ENCODE peak calls at places on chromosomes 5 and 9, in six cellular contexts. C, H, I, K, O and Q are unnamed samples.

GRCh38 chr9:71733176-71733575 is 35.1 kb downstream of the CEMIP2 start:
- DNase-seq in O (no peak), C (no peak), K (peak; percentile 78), I (no peak), H (no peak), Q (no peak)

GRCh38 chr5:19866088-19866446 is 121.9 kb downstream of the CDH18 start:
- DNase-seq in O (no peak), C (no peak), K (no peak), I (no peak), H (no peak), Q (no peak)

GRCh38 chr9:81150016-81150625 is 539.2 kb downstream of the TLE1 start:
- DNase-seq in H (peak; percentile 62), C (peak; percentile 5), I (no peak), K (no peak), O (no peak), Q (no peak)

GRCh38 chr5:15983392-15983791 is 196.2 kb downstream of the MARCHF11 start:
- DNase-seq in C (no peak), I (no peak), O (no peak), K (no peak), H (no peak), Q (no peak)

GRCh38 chr5:72648511-72648910 is 141.3 kb upstream of the ZNF366 start:
- DNase-seq in C (no peak), I (no peak), H (peak; percentile 6), O (no peak), K (peak; percentile 24), Q (no peak)

GRCh38 chr9:128091144-128091543 is 23.1 kb downstream of the SLC25A25 start:
- DNase-seq in K (peak; percentile 94), C (no peak), I (no peak), O (peak; percentile 77), H (no peak), Q (no peak)

GRCh38 chr9:751137-752051 is 90.1 kb upstream of the DMRT1 start:
- DNase-seq in C (peak; percentile 29), K (peak; percentile 72), I (no peak), H (peak; percentile 65), O (no peak), Q (no peak)

GRCh38 chr5:83567741-83568530 is 96.4 kb downstream of the VCAN start:
- DNase-seq in H (peak; percentile 86), I (no peak), K (peak; percentile 97), C (no peak), O (peak; percentile 92), Q (peak; percentile 87)

GRCh38 chr9:16825364-16825763 is 45.1 kb downstream of the BNC2 start:
- DNase-seq in K (peak; percentile 76), C (no peak), H (no peak), I (no peak), O (peak; percentile 33), Q (no peak)

DNA sequence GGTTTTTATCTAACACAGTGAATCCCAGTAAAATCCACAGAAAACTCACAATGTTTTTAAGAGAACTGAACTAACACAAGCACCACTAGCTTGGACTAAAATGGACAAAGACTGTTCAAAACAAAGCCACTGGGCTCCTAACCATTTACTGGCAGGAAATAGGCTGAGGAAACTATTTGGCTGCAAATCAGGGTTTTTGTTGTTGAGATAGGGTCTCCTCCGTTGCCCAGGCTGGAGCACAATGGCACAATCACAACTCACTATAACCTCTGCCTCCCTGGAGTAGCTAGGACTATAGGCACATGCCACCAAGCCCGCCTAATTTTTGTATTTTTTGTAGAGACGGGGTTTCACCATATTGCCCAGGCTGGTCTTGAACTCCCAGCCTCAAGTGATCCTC is 99.7 kb downstream of the THBS4 start:
- DNase-seq in C (no peak), H (no peak), I (no peak), K (no peak), O (no peak), Q (no peak)
- H3K4me3 ChIP-seq in C (no peak overlapping the region), H (no peak overlapping the region), I (no peak overlapping the region), K (no peak overlapping the region), O (no peak overlapping the region), Q (no peak overlapping the region)

GRCh38 chr5:53335115-53335514 is 145.3 kb upstream of the FST start:
- DNase-seq in O (no peak), H (peak; percentile 48), K (peak; percentile 35), I (peak; percentile 36), C (no peak), Q (no peak)
- TF ChIP-seq CTCF in O (peak; percentile 41), H (peak; percentile 47), K (peak; percentile 45), I (peak; percentile 51), C (no peak), Q (peak; percentile 24)

GRCh38 chr5:5021436-5021835 is 118.7 kb upstream of the ADAMTS16 start:
- DNase-seq in I (no peak), O (no peak), H (no peak), C (no peak), K (no peak), Q (no peak)

GRCh38 chr5:5025774-5026406 is 114.2 kb upstream of the ADAMTS16 start:
- DNase-seq in O (no peak), H (peak; percentile 79), K (peak; percentile 11), I (no peak), C (no peak), Q (no peak)

GRCh38 chr5:5026407-5026780 is 113.7 kb upstream of the ADAMTS16 start:
- DNase-seq in K (no peak), H (peak; percentile 1), O (no peak), C (no peak), I (no peak), Q (no peak)

DNA sequence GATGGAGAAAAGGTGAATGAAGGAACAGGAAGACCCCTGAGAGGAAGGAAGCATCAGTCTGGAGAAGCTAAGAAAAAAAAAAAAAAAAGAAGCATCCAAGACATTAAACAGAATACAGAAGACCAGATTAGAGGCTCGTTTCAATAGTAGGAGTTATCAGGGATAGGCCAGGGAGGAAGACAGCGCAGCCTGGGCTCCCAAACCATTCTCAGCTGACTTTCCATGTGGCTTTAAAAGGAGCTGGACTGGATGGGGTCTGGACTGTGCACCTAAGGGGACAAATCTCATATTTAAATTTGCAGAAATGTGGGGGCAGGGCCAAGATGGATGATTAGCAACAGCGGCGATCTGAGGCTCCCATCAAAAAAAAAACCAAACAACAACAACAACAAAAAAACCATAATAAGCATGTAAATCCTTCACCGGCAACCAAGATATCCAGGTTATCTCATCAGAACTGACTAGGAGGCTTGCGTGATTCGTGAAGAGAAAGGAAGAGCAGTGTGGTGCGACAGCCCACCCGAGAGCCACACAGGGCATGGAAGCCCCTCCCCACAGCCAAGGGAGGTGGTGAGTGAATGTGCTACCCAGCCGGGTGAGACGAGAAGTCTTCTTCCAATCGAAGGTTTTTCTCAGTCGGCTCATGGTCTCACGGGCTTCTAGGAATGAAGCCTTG is 114.9 kb upstream of the ADAMTS16 start:
- DNase-seq in K (no peak), I (no peak), H (no peak), O (no peak), C (no peak), Q (no peak)
- H3K4me3 ChIP-seq in K (no peak overlapping the region), I (no peak overlapping the region), H (peak overlapping the region; percentile 92), O (no peak overlapping the region), C (no peak overlapping the region), Q (no peak overlapping the region)

GRCh38 chr5:33936004-33936380 is 194 bp upstream of the RXFP3 start:
- DNase-seq in K (peak; percentile 51), O (no peak), C (peak; percentile 40), I (peak; percentile 91), H (peak; percentile 46), Q (no peak)
- TF ChIP-seq CTCF in K (no peak), O (no peak), C (no peak), I (peak; percentile 38), H (no peak), Q (no peak)

DNA sequence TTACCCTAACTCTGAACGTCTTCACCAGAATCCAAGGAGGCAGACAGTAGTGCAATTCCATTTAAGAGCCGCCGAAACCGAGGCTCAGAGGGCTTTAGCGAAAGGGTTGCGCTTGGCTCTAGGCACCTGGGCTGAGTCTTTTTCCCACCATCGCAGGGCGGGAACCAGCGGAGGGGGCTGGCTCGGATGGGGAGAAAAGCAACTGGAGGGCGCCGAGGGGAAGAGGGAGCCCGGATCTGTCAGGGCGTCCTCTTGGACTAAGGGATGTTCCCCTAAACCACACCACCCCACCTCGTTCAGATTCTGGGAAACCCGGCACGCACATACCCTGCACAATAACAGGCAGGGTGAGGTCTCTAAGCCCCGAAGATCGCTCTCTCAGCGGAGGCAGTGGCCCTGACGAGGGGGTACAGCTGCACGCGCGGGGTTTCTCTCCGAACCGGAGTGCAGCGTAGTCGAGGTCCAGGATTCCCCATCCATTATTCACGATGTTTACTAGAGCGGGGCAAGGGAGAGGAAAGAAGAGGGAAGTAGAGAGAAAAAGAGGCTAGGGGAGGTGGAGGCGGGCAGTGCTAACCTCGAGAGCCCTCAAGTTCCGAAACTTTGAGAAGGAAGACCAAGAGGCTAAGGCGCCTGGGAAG is 1.3 kb upstream of the POU4F3 start:
- DNase-seq in C (no peak), I (peak; percentile 51), O (no peak), H (no peak), K (no peak), Q (no peak)
- H3K4me3 ChIP-seq in C (no peak overlapping the region), I (peak overlapping the region; percentile 2), O (no peak overlapping the region), H (no peak overlapping the region), K (no peak overlapping the region), Q (no peak overlapping the region)

GRCh38 chr5:99169309-99169708 is 240.5 kb upstream of the CHD1 start:
- DNase-seq in C (no peak), I (peak; percentile 33), H (peak; percentile 47), K (no peak), O (no peak), Q (peak; percentile 12)
- TF ChIP-seq CTCF in C (no peak), I (peak; percentile 62), H (peak; percentile 67), K (no peak), O (peak; percentile 8), Q (peak; percentile 46)

DNA sequence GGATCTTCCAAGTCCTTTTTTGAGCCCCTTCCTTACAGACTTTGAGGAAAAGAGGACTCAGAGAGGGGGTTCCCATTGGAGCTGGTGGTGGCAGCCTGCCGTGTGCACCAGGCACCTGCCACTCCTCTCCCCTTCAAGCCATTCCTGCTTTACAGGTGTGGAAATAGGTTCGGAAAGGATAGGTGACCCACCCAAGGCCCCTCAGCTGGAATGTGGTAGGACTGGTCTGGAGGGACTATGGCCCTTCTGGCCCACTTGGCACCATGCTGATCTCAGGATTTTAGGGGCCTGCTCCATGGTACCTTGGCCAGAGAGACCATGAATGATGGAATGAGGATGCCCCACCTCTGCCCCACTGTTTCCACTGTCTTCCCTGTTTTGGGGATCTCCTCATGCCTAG is 1.4 kb downstream of the GALNT12 start:
- DNase-seq in H (peak; percentile 31), K (no peak), C (peak; percentile 35), O (no peak), I (no peak), Q (no peak)
- H3K4me3 ChIP-seq in H (peak overlapping the region; percentile 87), K (no peak overlapping the region), C (no peak overlapping the region), O (no peak overlapping the region), I (peak overlapping the region; percentile 67), Q (no peak overlapping the region)